ENCODE peak calls at places on chromosomes 11 and 22, in six cellular contexts. One of them, this sample, is unnamed.

GRCh38 chr11:104163100-104164027 is 583 bp downstream of the PDGFD start:
- DNase-seq in H1: no peak
- DNase-seq in GM12878: no peak
- DNase-seq in HepG2: no peak
- DNase-seq in K562: no peak
- DNase-seq in GM12892: no peak
- DNase-seq in this sample: no peak

GRCh38 chr22:46561435-46561905 is 24.1 kb upstream of the CELSR1 start:
- DNase-seq in GM12892: no peak
- DNase-seq in HepG2: peak; percentile 76
- DNase-seq in H1: no peak
- DNase-seq in K562: peak; percentile 34
- DNase-seq in GM12878: peak; percentile 42
- DNase-seq in this sample: peak; percentile 79

GRCh38 chr11:65279713-65280459 is 18.1 kb downstream of the POLA2 start:
- DNase-seq in GM12878: peak; percentile 46
- DNase-seq in K562: peak; percentile 34
- DNase-seq in H1: no peak
- DNase-seq in HepG2: peak; percentile 24
- DNase-seq in GM12892: no peak
- DNase-seq in this sample: no peak

GRCh38 chr11:112292785-112293407 is 32.2 kb upstream of the PLET1 start:
- DNase-seq in HepG2: no peak
- DNase-seq in GM12878: no peak
- DNase-seq in K562: no peak
- DNase-seq in GM12892: no peak
- DNase-seq in H1: no peak
- DNase-seq in this sample: no peak

GRCh38 chr11:35919244-35919643 is 24.6 kb upstream of the LDLRAD3 start:
- DNase-seq in GM12892: no peak
- DNase-seq in H1: no peak
- DNase-seq in GM12878: no peak
- DNase-seq in HepG2: no peak
- DNase-seq in K562: no peak
- DNase-seq in this sample: no peak

GRCh38 chr11:115552151-115552550 is 47.9 kb upstream of the CADM1 start:
- DNase-seq in K562: no peak
- DNase-seq in GM12892: no peak
- DNase-seq in HepG2: no peak
- DNase-seq in GM12878: no peak
- DNase-seq in H1: no peak
- DNase-seq in this sample: no peak

GRCh38 chr11:40241524-40242037 is 1217.9 kb downstream of the LRRC4C start:
- DNase-seq in H1: no peak
- DNase-seq in K562: no peak
- DNase-seq in GM12878: peak; percentile 74
- DNase-seq in HepG2: no peak
- DNase-seq in GM12892: peak; percentile 0
- DNase-seq in this sample: peak; percentile 1

GRCh38 chr22:27990879-27991278 is 71.8 kb upstream of the PITPNB start:
- DNase-seq in K562: peak; percentile 65
- DNase-seq in GM12878: no peak
- DNase-seq in H1: peak; percentile 61
- DNase-seq in GM12892: no peak
- DNase-seq in HepG2: peak; percentile 63
- DNase-seq in this sample: peak; percentile 55

GRCh38 chr22:41844036-41844435 is 11.1 kb downstream of the SREBF2 start:
- DNase-seq in K562: no peak
- DNase-seq in H1: no peak
- DNase-seq in HepG2: no peak
- DNase-seq in GM12878: no peak
- DNase-seq in GM12892: no peak
- DNase-seq in this sample: no peak

GRCh38 chr22:36258750-36259619 is 6.1 kb downstream of the APOL1 start:
- DNase-seq in GM12878: no peak
- DNase-seq in GM12892: no peak
- DNase-seq in HepG2: no peak
- DNase-seq in K562: peak; percentile 70
- DNase-seq in H1: no peak
- DNase-seq in this sample: no peak

GRCh38 chr11:87290304-87290922 is 252.7 kb downstream of the TMEM135 start:
- DNase-seq in GM12878: no peak
- DNase-seq in GM12892: no peak
- DNase-seq in HepG2: peak; percentile 59
- DNase-seq in K562: peak; percentile 72
- DNase-seq in H1: no peak
- DNase-seq in this sample: no peak

GRCh38 chr11:79708319-79708928 is 267.6 kb upstream of the TENM4 start:
- DNase-seq in H1: no peak
- DNase-seq in GM12892: no peak
- DNase-seq in HepG2: peak; percentile 53
- DNase-seq in GM12878: peak; percentile 1
- DNase-seq in K562: peak; percentile 3
- DNase-seq in this sample: no peak

GRCh38 chr11:17810736-17811135 is 76.2 kb downstream of the KCNC1 start:
- DNase-seq in HepG2: no peak
- DNase-seq in GM12878: no peak
- DNase-seq in K562: no peak
- DNase-seq in H1: no peak
- DNase-seq in GM12892: no peak
- DNase-seq in this sample: no peak

GRCh38 chr11:67022961-67023956 is at the start of gene SYT12:
- DNase-seq in HepG2: no peak
- DNase-seq in GM12878: no peak
- DNase-seq in H1: no peak
- DNase-seq in K562: no peak
- DNase-seq in GM12892: no peak
- DNase-seq in this sample: peak; percentile 38

GRCh38 chr11:31711137-31711536 is 100.0 kb downstream of the PAX6 start:
- DNase-seq in GM12878: no peak
- DNase-seq in HepG2: no peak
- DNase-seq in K562: no peak
- DNase-seq in H1: no peak
- DNase-seq in GM12892: no peak
- DNase-seq in this sample: no peak

GRCh38 chr11:111347002-111347722 is 31.9 kb downstream of the POU2AF1 start:
- DNase-seq in HepG2: no peak
- DNase-seq in GM12892: no peak
- DNase-seq in GM12878: no peak
- DNase-seq in H1: no peak
- DNase-seq in K562: no peak
- DNase-seq in this sample: no peak

GRCh38 chr11:36156486-36157150 is 132.6 kb downstream of the COMMD9 start:
- DNase-seq in H1: no peak
- DNase-seq in GM12892: no peak
- DNase-seq in GM12878: no peak
- DNase-seq in K562: no peak
- DNase-seq in HepG2: no peak
- DNase-seq in this sample: no peak

GRCh38 chr11:5737091-5737490 is 843 bp downstream of the OR56B1 start:
- DNase-seq in GM12892: no peak
- DNase-seq in K562: no peak
- DNase-seq in HepG2: no peak
- DNase-seq in H1: no peak
- DNase-seq in GM12878: no peak
- DNase-seq in this sample: no peak

GRCh38 chr11:3058753-3059664 is 1.8 kb upstream of the CARS1 start:
- DNase-seq in H1: no peak
- DNase-seq in K562: peak; percentile 92
- DNase-seq in GM12892: no peak
- DNase-seq in GM12878: no peak
- DNase-seq in HepG2: peak; percentile 40
- DNase-seq in this sample: no peak

GRCh38 chr11:59802639-59803176 is 7.9 kb downstream of the MRPL16 start:
- DNase-seq in HepG2: peak; percentile 51
- DNase-seq in H1: no peak
- DNase-seq in K562: peak; percentile 74
- DNase-seq in GM12892: no peak
- DNase-seq in GM12878: no peak
- DNase-seq in this sample: no peak

DNA sequence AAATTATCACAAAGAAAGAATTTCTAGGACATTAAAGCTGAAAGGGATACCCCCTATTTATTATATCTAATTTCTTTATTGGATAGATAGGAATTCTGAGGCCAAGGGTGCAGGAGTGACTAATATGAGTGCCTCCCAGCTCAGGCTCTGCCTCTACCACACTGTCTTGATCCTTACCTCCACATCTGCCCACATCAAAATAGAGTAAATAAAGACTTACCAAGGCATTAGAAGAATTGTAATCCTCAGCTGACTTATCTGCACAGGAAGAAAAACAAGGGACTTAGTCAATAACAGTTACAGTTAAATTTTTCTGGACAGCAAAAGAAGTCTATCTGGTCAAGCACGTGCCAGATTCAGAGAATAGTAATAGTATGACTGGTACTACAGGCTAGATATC is 72.6 kb upstream of the GDPD4 start:
- DNase-seq in H1: no peak
- DNase-seq in GM12878: no peak
- DNase-seq in K562: no peak
- DNase-seq in HepG2: no peak
- DNase-seq in GM12892: no peak
- DNase-seq in this sample: no peak
- TF ChIP-seq POLR2A in H1: no peak
- TF ChIP-seq POLR2A in GM12878: no peak
- TF ChIP-seq POLR2A in K562: no peak
- TF ChIP-seq POLR2A in HepG2: no peak
- TF ChIP-seq POLR2A in GM12892: no peak
- TF ChIP-seq POLR2A in this sample: no peak

DNA sequence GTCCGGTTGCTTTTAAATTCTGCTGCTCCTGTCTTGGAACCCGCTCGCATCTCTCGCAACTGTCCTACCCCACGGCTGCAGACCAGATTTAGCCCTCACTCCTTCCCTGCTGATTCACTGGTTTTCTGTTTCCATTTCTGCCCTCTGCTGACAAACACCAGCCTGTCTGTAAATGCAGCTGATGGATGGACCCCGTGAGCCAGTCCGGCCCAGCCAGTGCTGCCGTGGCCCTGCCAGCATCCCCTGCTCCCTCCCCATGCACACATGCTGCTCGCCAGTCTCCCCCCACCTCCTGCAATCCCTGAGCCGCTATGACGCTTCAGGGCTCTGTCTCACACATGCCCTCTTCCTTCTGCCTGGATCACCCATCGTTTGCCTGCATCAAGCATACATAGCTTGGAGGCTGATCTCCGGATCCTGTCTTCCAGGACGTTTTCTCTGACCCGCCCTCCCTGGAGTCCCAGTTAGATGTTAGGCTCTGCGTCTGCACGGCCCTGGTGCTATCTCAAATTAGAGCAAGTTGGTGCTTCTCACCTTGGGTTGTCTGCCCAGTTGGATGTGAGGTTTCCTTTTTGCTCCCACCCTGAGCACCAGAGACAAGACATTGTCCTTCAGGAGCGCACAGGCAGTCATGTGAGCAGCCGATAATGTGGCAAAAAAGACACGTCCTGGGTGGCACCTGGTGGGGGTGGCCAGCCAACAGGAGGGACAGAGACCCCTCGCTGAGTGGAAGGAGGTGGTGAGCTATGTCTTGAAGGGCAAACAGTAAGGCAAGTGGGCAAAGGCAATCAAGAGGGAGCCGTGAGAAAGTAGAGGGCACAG is 4.3 kb upstream of the ACR start:
- DNase-seq in GM12892: no peak
- DNase-seq in HepG2: no peak
- DNase-seq in GM12878: no peak
- DNase-seq in H1: no peak
- DNase-seq in K562: no peak
- DNase-seq in this sample: no peak
- TF ChIP-seq TAF1 in GM12892: no peak
- TF ChIP-seq TAF1 in HepG2: no peak
- TF ChIP-seq TAF1 in GM12878: no peak
- TF ChIP-seq TAF1 in H1: no peak
- TF ChIP-seq TAF1 in K562: no peak
- TF ChIP-seq TAF1 in this sample: no peak

DNA sequence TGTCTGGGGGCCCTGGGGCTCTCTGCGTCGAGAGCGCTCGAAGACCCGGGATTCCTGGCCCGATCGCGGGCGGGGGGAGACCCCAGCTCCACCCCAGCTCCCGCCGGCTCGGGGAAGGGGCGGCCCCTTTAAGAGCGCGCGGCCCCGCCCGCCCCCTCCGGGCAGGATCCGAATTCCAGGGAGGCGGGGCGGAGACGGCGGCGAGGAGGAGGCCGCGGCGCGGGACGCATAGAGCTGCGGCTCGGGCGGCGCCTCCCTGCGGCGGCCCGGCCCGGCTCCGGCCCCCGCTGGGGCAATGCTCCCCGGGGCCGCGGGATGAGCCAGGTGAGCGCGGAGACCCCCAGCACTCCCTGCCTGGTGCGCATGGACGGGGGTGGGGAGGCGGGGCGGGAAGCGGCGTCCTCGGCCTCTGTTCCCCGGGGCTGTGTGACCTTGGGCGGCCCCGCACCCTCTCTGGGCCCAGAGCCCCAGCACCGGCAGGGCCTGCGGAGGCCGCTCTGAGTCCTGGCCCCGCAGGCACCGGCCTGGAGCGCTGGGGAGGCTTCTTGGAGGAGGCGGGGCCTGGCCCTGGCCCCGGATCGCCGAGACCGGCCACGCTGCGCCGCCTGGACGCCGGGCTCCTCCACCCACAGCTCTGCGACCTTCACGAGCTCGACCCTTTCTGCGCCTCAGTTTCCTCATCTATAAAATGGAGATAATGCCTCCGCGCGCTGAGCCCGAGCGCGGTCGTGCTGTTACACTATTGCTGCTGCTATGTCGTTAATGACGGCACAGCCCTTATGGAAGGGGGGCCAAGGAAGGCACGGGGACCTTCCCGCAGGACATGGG is 594 bp downstream of the GAS2L1 start:
- DNase-seq in HepG2: peak; percentile 39
- DNase-seq in GM12878: no peak
- DNase-seq in H1: no peak
- DNase-seq in GM12892: peak; percentile 37
- DNase-seq in K562: peak; percentile 84
- DNase-seq in this sample: peak; percentile 59
- TF ChIP-seq POLR2A in HepG2: no peak
- TF ChIP-seq POLR2A in GM12878: no peak
- TF ChIP-seq POLR2A in H1: no peak
- TF ChIP-seq POLR2A in GM12892: no peak
- TF ChIP-seq POLR2A in K562: no peak
- TF ChIP-seq POLR2A in this sample: no peak

GRCh38 chr11:122202161-122202950 is 86.3 kb upstream of the BLID start:
- DNase-seq in H1: no peak
- DNase-seq in K562: no peak
- DNase-seq in GM12892: no peak
- DNase-seq in GM12878: no peak
- DNase-seq in HepG2: peak; percentile 6
- DNase-seq in this sample: no peak
- TF ChIP-seq TAF1 in H1: no peak
- TF ChIP-seq TAF1 in K562: no peak
- TF ChIP-seq TAF1 in GM12892: no peak
- TF ChIP-seq TAF1 in GM12878: no peak
- TF ChIP-seq TAF1 in HepG2: no peak
- TF ChIP-seq TAF1 in this sample: no peak

This sample was measured in GM12891.